ENCODE peak calls at places on chromosomes 2 and 18, in nine cellular contexts. A, H, T, V, K, W, L, P and O are unnamed samples.

GRCh38 chr2:199070550-199070949 is 387.2 kb downstream of the SATB2 start:
- DNase-seq in A (no peak), H (no peak), T (no peak), V (no peak), K (no peak), W (no peak), L (no peak), P (no peak), O (no peak)

GRCh38 chr2:144679942-144680341 is 160.0 kb upstream of the ZEB2 start:
- DNase-seq in A (no peak), H (no peak), T (no peak), V (no peak), K (no peak), W (no peak), L (no peak), P (no peak), O (no peak)

GRCh38 chr2:201558232-201558631 is 85.1 kb downstream of the TMEM237 start:
- DNase-seq in A (no peak), H (no peak), T (no peak), V (no peak), K (no peak), W (no peak), L (no peak), P (no peak), O (no peak)

GRCh38 chr2:96860065-96861029 is 2.5 kb upstream of the ANKRD39 start:
- DNase-seq in A (no peak), H (no peak), T (peak; percentile 66), V (no peak), K (peak; percentile 75), W (no peak), L (no peak), P (no peak), O (no peak)

GRCh38 chr18:24199563-24199962 is 60.7 kb downstream of the CABYR start:
- DNase-seq in A (no peak), H (no peak), T (no peak), V (no peak), K (no peak), W (no peak), L (no peak), P (no peak), O (no peak)

GRCh38 chr2:186659383-186659782 is 34.5 kb upstream of the FAM171B start:
- DNase-seq in A (no peak), H (no peak), T (no peak), V (no peak), K (no peak), W (no peak), L (no peak), P (no peak), O (no peak)

GRCh38 chr2:24050041-24050655 is 607 bp downstream of the FKBP1B start:
- DNase-seq in A (peak; percentile 18), H (peak; percentile 28), T (peak; percentile 22), V (peak; percentile 56), K (no peak), W (peak; percentile 37), L (no peak), P (no peak), O (no peak)

GRCh38 chr18:73952296-73952946 is 195.2 kb downstream of the FBXO15 start:
- DNase-seq in A (no peak), H (no peak), T (no peak), V (no peak), K (no peak), W (no peak), L (no peak), P (no peak), O (no peak)

GRCh38 chr2:16105664-16106281 is 165.4 kb downstream of the MYCN start:
- DNase-seq in A (no peak), H (no peak), T (no peak), V (peak; percentile 89), K (no peak), W (no peak), L (no peak), P (no peak), O (no peak)

GRCh38 chr2:184599054-184599874 is 935 bp downstream of the ZNF804A start:
- DNase-seq in A (peak; percentile 8), H (no peak), T (no peak), V (no peak), K (no peak), W (no peak), L (peak; percentile 72), P (no peak), O (no peak)

GRCh38 chr18:48037481-48038271 is 107.2 kb upstream of the SMAD2 start:
- DNase-seq in A (no peak), H (no peak), T (no peak), V (peak; percentile 58), K (peak; percentile 55), W (no peak), L (no peak), P (no peak), O (no peak)

GRCh38 chr2:188805229-188805628 is 168.9 kb upstream of the COL3A1 start:
- DNase-seq in A (no peak), H (no peak), T (no peak), V (no peak), K (no peak), W (no peak), L (no peak), P (no peak), O (no peak)

GRCh38 chr18:42105382-42105781 is 150.3 kb downstream of the PIK3C3 start:
- DNase-seq in A (no peak), H (no peak), T (no peak), V (no peak), K (no peak), W (no peak), L (no peak), P (no peak), O (no peak)

DNA sequence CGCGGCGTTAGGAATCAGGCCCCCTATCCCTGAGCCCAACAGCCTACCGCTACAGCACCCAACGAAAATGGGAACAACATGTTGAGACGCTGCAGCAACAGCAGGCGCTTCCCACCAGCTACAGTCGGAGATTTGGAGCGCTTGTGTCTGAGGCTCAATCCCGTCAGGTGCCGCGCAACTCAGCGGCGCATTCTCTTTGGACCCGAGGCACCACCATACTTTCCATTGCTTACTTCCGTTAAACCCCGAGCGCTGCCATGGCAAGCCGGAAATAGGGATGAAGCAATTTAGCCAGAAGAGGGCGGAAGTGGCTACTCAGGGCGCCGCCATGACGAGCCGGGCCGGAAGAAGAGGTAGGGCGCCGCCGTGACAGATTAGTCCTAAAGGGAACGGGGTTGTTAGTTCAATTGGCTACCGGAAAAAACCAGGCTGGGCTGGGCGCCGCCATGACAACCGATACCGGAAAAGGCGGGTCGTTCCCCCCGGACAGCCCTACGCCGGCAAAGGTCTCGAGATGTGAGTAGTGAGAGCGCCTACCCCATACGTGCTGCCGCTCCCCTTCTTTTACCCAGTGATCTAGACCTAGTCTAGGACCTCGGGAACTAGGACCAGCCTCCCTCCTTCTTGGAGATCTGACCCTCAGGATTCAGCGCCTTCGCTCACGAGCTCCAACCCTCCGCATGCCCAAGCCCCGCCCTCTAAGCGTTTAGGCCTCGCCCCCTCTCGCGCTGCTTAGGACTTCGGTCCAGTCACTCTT is at the start of gene CHCHD5:
- DNase-seq in A (peak; percentile 95), H (peak; percentile 95), T (peak; percentile 96), V (peak; percentile 90), K (peak; percentile 97), W (peak; percentile 96), L (peak; percentile 95), P (peak; percentile 82), O (peak; percentile 74)
- TF ChIP-seq CTCF in A (no peak), H (peak; percentile 18), T (peak; percentile 31), V (no peak), K (no peak), W (peak; percentile 17), L (no peak), P (peak; percentile 18), O (no peak)

GRCh38 chr2:205721057-205721767 is 38.9 kb downstream of the NRP2 start:
- DNase-seq in A (no peak), H (no peak), T (no peak), V (peak; percentile 34), K (no peak), W (no peak), L (peak; percentile 10), P (no peak), O (no peak)
- TF ChIP-seq CTCF in A (peak; percentile 35), H (no peak), T (no peak), V (no peak), K (no peak), W (no peak), L (peak; percentile 70), P (peak; percentile 42), O (no peak)

GRCh38 chr2:67662222-67662621 is 265.1 kb downstream of the ETAA1 start:
- DNase-seq in A (no peak), H (no peak), T (no peak), V (no peak), K (no peak), W (no peak), L (no peak), P (no peak), O (no peak)

GRCh38 chr2:67660015-67660602 is 263.0 kb downstream of the ETAA1 start:
- DNase-seq in A (no peak), H (no peak), T (no peak), V (no peak), K (no peak), W (no peak), L (no peak), P (no peak), O (no peak)

GRCh38 chr2:67663776-67664175 is 266.6 kb downstream of the ETAA1 start:
- DNase-seq in A (peak; percentile 11), H (no peak), T (no peak), V (no peak), K (no peak), W (no peak), L (no peak), P (no peak), O (no peak)

GRCh38 chr2:67658820-67659219 is 261.7 kb downstream of the ETAA1 start:
- DNase-seq in A (no peak), H (no peak), T (no peak), V (no peak), K (no peak), W (no peak), L (no peak), P (no peak), O (no peak)

DNA sequence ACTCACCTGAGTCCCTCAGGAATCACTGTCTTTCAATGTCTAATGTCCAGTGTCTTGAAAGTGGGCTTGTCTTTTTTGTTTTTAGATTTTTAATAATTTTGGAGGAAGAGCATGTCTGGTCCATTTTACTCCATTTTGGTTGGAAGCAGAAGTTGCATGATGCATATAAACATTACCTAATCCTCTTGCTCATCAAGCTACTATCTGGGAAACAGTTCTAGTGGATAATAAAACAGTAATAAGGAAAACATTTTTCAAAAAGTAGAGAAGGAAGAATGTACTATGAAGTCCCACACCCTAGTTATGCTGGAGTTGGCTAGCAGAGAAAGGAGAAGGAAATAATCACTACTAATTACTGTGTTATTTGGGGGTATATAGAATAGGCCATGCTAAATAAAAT is 263.7 kb downstream of the ETAA1 start:
- DNase-seq in A (peak; percentile 28), H (no peak), T (no peak), V (no peak), K (no peak), W (no peak), L (no peak), P (no peak), O (no peak)
- TF ChIP-seq CTCF in A (no peak), H (no peak), T (no peak), V (no peak), K (no peak), W (no peak), L (no peak), P (no peak), O (no peak)

DNA sequence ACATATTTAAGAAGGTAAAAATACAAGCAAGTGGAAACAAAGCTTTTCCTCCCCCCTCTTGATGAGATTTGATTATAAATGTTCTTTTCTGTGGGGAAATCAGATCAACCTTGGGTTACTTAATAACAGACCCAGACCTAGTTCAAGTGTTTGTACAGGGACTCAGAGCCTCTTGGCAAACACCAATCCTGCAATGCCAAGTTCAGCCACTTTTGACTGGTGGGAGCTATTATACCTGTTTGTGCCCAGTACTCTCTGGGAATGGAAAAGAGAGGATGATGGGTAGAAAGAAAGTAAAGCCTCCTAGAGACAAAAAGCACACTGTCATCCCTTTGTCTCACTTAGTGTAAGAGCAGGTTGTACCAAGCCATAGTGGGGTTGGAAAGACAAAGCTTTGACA is 63.8 kb upstream of the EPHA4 start:
- DNase-seq in A (no peak), H (no peak), T (no peak), V (no peak), K (no peak), W (peak; percentile 59), L (no peak), P (no peak), O (no peak)
- TF ChIP-seq CTCF in A (no peak), H (no peak), T (no peak), V (no peak), K (no peak), W (no peak), L (peak; percentile 30), P (peak; percentile 37), O (no peak)